ENCODE peak calls at places on chromosomes 13 and 19, in six cellular contexts. One of them, this sample, is unnamed.
A peak's percentile ranks its signal among the peaks of the same experiment; 100 is the strongest.

GRCh38 chr13:57633141-57633949 is 1.8 kb downstream of the PCDH17 start:
- DNase-seq in D721Med: no peak
- DNase-seq in cardiac muscle cell: peak; percentile 52
- DNase-seq in psoas muscle: peak; percentile 74
- DNase-seq in AG10803: no peak
- DNase-seq in astrocyte: peak; percentile 29
- DNase-seq in this sample: peak; percentile 52

GRCh38 chr13:97344250-97345175 is 89.5 kb upstream of the RAP2A start:
- DNase-seq in AG10803: peak; percentile 64
- DNase-seq in cardiac muscle cell: peak; percentile 73
- DNase-seq in astrocyte: no peak
- DNase-seq in D721Med: no peak
- DNase-seq in psoas muscle: peak; percentile 77
- DNase-seq in this sample: no peak

GRCh38 chr19:2577722-2578335 is 101.9 kb downstream of the GADD45B start:
- DNase-seq in AG10803: peak; percentile 29
- DNase-seq in psoas muscle: no peak
- DNase-seq in astrocyte: no peak
- DNase-seq in D721Med: no peak
- DNase-seq in cardiac muscle cell: no peak
- DNase-seq in this sample: no peak

GRCh38 chr19:1569997-1570396 is 1.9 kb upstream of the MEX3D start:
- DNase-seq in cardiac muscle cell: no peak
- DNase-seq in D721Med: no peak
- DNase-seq in psoas muscle: no peak
- DNase-seq in astrocyte: no peak
- DNase-seq in AG10803: no peak
- DNase-seq in this sample: no peak

GRCh38 chr13:97257800-97258799 is 36.0 kb downstream of the MBNL2 start:
- DNase-seq in astrocyte: peak; percentile 96
- DNase-seq in cardiac muscle cell: no peak
- DNase-seq in D721Med: no peak
- DNase-seq in AG10803: peak; percentile 88
- DNase-seq in psoas muscle: peak; percentile 86
- DNase-seq in this sample: no peak

GRCh38 chr13:101579291-101579802 is 126.9 kb downstream of the ITGBL1 start:
- DNase-seq in AG10803: peak; percentile 58
- DNase-seq in psoas muscle: no peak
- DNase-seq in D721Med: no peak
- DNase-seq in cardiac muscle cell: peak; percentile 18
- DNase-seq in astrocyte: peak; percentile 54
- DNase-seq in this sample: no peak

GRCh38 chr13:50159613-50160012 is 144.4 kb downstream of the KCNRG start:
- DNase-seq in psoas muscle: no peak
- DNase-seq in cardiac muscle cell: no peak
- DNase-seq in D721Med: no peak
- DNase-seq in AG10803: no peak
- DNase-seq in astrocyte: no peak
- DNase-seq in this sample: no peak

GRCh38 chr13:60765700-60766411 is 368.8 kb downstream of the TDRD3 start:
- DNase-seq in psoas muscle: no peak
- DNase-seq in AG10803: no peak
- DNase-seq in astrocyte: peak; percentile 83
- DNase-seq in cardiac muscle cell: peak; percentile 53
- DNase-seq in D721Med: no peak
- DNase-seq in this sample: no peak

GRCh38 chr19:13035820-13036365 is 40.6 kb downstream of the NFIX start:
- DNase-seq in astrocyte: no peak
- DNase-seq in cardiac muscle cell: no peak
- DNase-seq in psoas muscle: no peak
- DNase-seq in D721Med: no peak
- DNase-seq in AG10803: no peak
- DNase-seq in this sample: no peak

GRCh38 chr19:50607874-50608785 is 31.6 kb downstream of the SYT3 start:
- DNase-seq in psoas muscle: peak; percentile 74
- DNase-seq in AG10803: peak; percentile 48
- DNase-seq in cardiac muscle cell: peak; percentile 99
- DNase-seq in astrocyte: peak; percentile 4
- DNase-seq in D721Med: peak; percentile 95
- DNase-seq in this sample: peak; percentile 80
- TF ChIP-seq CTCF in psoas muscle: no peak
- TF ChIP-seq CTCF in AG10803: peak; percentile 36
- TF ChIP-seq CTCF in cardiac muscle cell: peak; percentile 79
- TF ChIP-seq CTCF in astrocyte: peak; percentile 12
- TF ChIP-seq CTCF in D721Med: peak; percentile 43
- TF ChIP-seq CTCF in this sample: peak; percentile 76

GRCh38 chr13:43309301-43309700 is 285.9 kb downstream of the DNAJC15 start:
- DNase-seq in astrocyte: peak; percentile 16
- DNase-seq in D721Med: no peak
- DNase-seq in cardiac muscle cell: no peak
- DNase-seq in AG10803: peak; percentile 43
- DNase-seq in psoas muscle: no peak
- DNase-seq in this sample: no peak

GRCh38 chr13:43306364-43306763 is 283.0 kb downstream of the DNAJC15 start:
- DNase-seq in psoas muscle: no peak
- DNase-seq in D721Med: no peak
- DNase-seq in cardiac muscle cell: no peak
- DNase-seq in astrocyte: no peak
- DNase-seq in AG10803: no peak
- DNase-seq in this sample: no peak

GRCh38 chr13:43305416-43305815 is 282.0 kb downstream of the DNAJC15 start:
- DNase-seq in D721Med: no peak
- DNase-seq in AG10803: no peak
- DNase-seq in psoas muscle: no peak
- DNase-seq in cardiac muscle cell: no peak
- DNase-seq in astrocyte: peak; percentile 25
- DNase-seq in this sample: no peak

GRCh38 chr13:43307221-43307920 is 284.0 kb downstream of the DNAJC15 start:
- DNase-seq in D721Med: no peak
- DNase-seq in astrocyte: no peak
- DNase-seq in psoas muscle: no peak
- DNase-seq in AG10803: no peak
- DNase-seq in cardiac muscle cell: no peak
- DNase-seq in this sample: no peak

GRCh38 chr13:43307921-43308433 is 284.6 kb downstream of the DNAJC15 start:
- DNase-seq in AG10803: peak; percentile 93
- DNase-seq in cardiac muscle cell: peak; percentile 80
- DNase-seq in psoas muscle: peak; percentile 91
- DNase-seq in astrocyte: peak; percentile 73
- DNase-seq in D721Med: no peak
- DNase-seq in this sample: no peak
- TF ChIP-seq CTCF in AG10803: no peak
- TF ChIP-seq CTCF in cardiac muscle cell: no peak
- TF ChIP-seq CTCF in psoas muscle: no peak
- TF ChIP-seq CTCF in astrocyte: no peak
- TF ChIP-seq CTCF in D721Med: no peak
- TF ChIP-seq CTCF in this sample: no peak

GRCh38 chr19:14056741-14057356 is 5.0 kb downstream of the PALM3 start:
- DNase-seq in D721Med: no peak
- DNase-seq in cardiac muscle cell: no peak
- DNase-seq in astrocyte: no peak
- DNase-seq in psoas muscle: no peak
- DNase-seq in AG10803: no peak
- DNase-seq in this sample: no peak

GRCh38 chr19:14061081-14061749 is 661 bp downstream of the PALM3 start:
- DNase-seq in astrocyte: peak; percentile 45
- DNase-seq in psoas muscle: no peak
- DNase-seq in D721Med: no peak
- DNase-seq in AG10803: no peak
- DNase-seq in cardiac muscle cell: no peak
- DNase-seq in this sample: no peak

GRCh38 chr19:14058182-14059092 is 3.4 kb downstream of the PALM3 start:
- DNase-seq in cardiac muscle cell: no peak
- DNase-seq in astrocyte: no peak
- DNase-seq in AG10803: no peak
- DNase-seq in psoas muscle: no peak
- DNase-seq in D721Med: no peak
- DNase-seq in this sample: no peak

GRCh38 chr19:14059652-14060155 is 2.2 kb downstream of the PALM3 start:
- DNase-seq in psoas muscle: no peak
- DNase-seq in AG10803: no peak
- DNase-seq in astrocyte: no peak
- DNase-seq in D721Med: no peak
- DNase-seq in cardiac muscle cell: no peak
- DNase-seq in this sample: no peak

DNA sequence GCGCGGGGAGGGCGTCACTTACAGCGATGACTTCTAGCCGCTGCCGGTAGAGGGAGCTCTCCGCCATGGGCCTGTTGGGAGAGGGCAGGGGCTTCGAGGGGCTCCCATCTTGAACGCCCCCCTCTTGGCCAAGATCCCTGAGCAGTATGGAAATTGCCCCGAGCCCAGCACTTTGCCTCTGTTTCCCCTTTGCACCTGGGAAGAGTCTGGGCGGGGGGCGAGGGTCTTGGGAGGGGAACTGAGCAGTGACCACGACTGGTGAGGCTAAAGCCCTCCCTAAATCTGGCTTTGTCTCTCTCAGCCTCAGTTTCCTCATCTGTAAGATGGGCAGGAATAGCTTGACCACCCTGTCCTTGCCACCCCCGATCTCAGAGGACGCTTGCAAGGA is 2.8 kb downstream of the PALM3 start:
- DNase-seq in astrocyte: no peak
- DNase-seq in AG10803: no peak
- DNase-seq in cardiac muscle cell: peak; percentile 33
- DNase-seq in D721Med: no peak
- DNase-seq in psoas muscle: no peak
- DNase-seq in this sample: no peak
- TF ChIP-seq CTCF in astrocyte: peak; percentile 30
- TF ChIP-seq CTCF in AG10803: peak; percentile 64
- TF ChIP-seq CTCF in cardiac muscle cell: peak; percentile 84
- TF ChIP-seq CTCF in D721Med: peak; percentile 58
- TF ChIP-seq CTCF in psoas muscle: peak; percentile 49
- TF ChIP-seq CTCF in this sample: peak; percentile 61

DNA sequence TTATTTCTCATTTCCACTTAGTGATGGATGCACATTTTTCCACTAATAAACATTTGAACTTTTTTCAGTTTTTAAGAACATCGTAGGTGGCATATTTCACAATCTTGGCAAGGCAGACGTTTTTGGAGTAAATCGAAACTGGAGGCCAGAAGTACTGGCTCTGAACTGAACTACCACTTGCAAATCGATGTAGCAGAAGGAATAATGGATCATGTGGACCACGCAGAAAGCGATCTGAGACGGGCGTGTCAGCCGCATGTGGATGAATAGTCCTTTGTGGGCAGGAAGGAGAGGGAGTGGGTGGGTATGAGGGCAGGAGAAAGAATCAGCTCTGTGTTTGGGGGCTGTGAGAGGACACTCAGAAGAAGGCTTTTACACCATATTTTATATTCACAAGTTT is 90.4 kb downstream of the COL4A2 start:
- DNase-seq in cardiac muscle cell: no peak
- DNase-seq in psoas muscle: no peak
- DNase-seq in astrocyte: peak; percentile 91
- DNase-seq in AG10803: peak; percentile 89
- DNase-seq in D721Med: no peak
- DNase-seq in this sample: no peak
- TF ChIP-seq CTCF in cardiac muscle cell: no peak
- TF ChIP-seq CTCF in psoas muscle: no peak
- TF ChIP-seq CTCF in astrocyte: no peak
- TF ChIP-seq CTCF in AG10803: no peak
- TF ChIP-seq CTCF in D721Med: no peak
- TF ChIP-seq CTCF in this sample: no peak

DNA sequence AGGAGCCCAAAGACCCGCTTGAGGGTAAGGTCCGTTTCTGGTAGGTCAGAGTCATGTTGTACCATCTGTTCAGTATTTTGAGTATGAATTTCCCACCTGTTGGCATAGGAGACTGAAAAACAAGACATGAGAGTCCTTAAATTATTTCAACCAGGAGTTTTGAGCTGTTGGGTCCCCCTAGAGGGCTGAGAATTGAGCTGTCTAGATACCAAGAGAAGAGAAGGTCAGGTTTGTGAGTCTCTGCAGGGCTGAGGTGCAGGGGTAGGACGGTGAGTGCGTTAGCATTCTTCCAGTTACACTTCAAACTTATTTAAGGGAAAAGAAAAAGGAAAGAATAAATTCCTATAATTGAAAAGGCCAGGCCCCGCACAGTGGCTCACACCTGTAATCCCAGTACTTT is 5.0 kb downstream of the CBLC start:
- DNase-seq in D721Med: no peak
- DNase-seq in cardiac muscle cell: no peak
- DNase-seq in astrocyte: no peak
- DNase-seq in AG10803: no peak
- DNase-seq in psoas muscle: no peak
- DNase-seq in this sample: no peak
- TF ChIP-seq CTCF in D721Med: no peak
- TF ChIP-seq CTCF in cardiac muscle cell: no peak
- TF ChIP-seq CTCF in astrocyte: no peak
- TF ChIP-seq CTCF in AG10803: no peak
- TF ChIP-seq CTCF in psoas muscle: no peak
- TF ChIP-seq CTCF in this sample: no peak

GRCh38 chr13:46296465-46296822 is 84.7 kb downstream of the LRRC63 start:
- DNase-seq in astrocyte: no peak
- DNase-seq in D721Med: no peak
- DNase-seq in AG10803: no peak
- DNase-seq in psoas muscle: no peak
- DNase-seq in cardiac muscle cell: no peak
- DNase-seq in this sample: no peak

GRCh38 chr13:46297338-46297737 is 85.6 kb downstream of the LRRC63 start:
- DNase-seq in D721Med: no peak
- DNase-seq in AG10803: peak; percentile 37
- DNase-seq in astrocyte: peak; percentile 29
- DNase-seq in cardiac muscle cell: no peak
- DNase-seq in psoas muscle: no peak
- DNase-seq in this sample: no peak

GRCh38 chr13:46295531-46296464 is 84.1 kb downstream of the LRRC63 start:
- DNase-seq in AG10803: peak; percentile 99
- DNase-seq in astrocyte: peak; percentile 96
- DNase-seq in D721Med: no peak
- DNase-seq in cardiac muscle cell: no peak
- DNase-seq in psoas muscle: no peak
- DNase-seq in this sample: no peak

DNA sequence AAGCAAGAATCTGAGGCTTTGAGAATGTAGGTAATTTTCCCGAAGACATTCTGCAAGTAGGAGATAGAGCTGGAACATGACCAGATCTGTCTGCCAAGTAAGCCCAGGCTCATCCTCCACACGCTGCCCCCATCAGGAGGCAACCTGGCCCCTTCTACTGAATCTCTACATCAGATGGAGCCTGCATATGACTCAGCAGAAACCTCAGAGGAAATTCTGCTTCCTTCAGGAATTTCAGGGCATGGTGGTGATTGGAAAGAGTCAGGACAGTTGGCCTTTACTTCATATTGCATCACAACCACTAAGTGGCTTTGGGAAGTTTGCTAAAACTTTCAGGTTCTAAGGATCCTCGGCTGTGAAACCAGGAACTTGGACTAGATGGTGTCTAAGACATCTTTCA is 85.2 kb downstream of the LRRC63 start:
- DNase-seq in psoas muscle: no peak
- DNase-seq in D721Med: no peak
- DNase-seq in cardiac muscle cell: no peak
- DNase-seq in AG10803: peak; percentile 98
- DNase-seq in astrocyte: peak; percentile 86
- DNase-seq in this sample: no peak
- TF ChIP-seq CTCF in psoas muscle: no peak
- TF ChIP-seq CTCF in D721Med: no peak
- TF ChIP-seq CTCF in cardiac muscle cell: peak; percentile 3
- TF ChIP-seq CTCF in AG10803: no peak
- TF ChIP-seq CTCF in astrocyte: no peak
- TF ChIP-seq CTCF in this sample: no peak

This sample was measured in progenitor cell of endocrine pancreas.